ENCODE peak calls at places on chromosomes 11 and 22, in eight cellular contexts. P is fibroblast of lung, J is astrocyte, L is testis, C is sigmoid colon, Z is neural progenitor cell, X is adrenal gland, N is pancreas. R is an unnamed sample. For H3K4me1, the result is how much of the 10 kb centered on the place peaks cover.

GRCh38 chr11:110431212-110432073 is 1.7 kb downstream of the FDX1 start:
- DNase-seq in J (no peak), Z (peak), L (no peak), P (peak), C (no peak), N (no peak), X (no peak), R (peak)

GRCh38 chr22:16601437-16602223 is 9.0 kb upstream of the CCT8L2 start:
- DNase-seq in L (peak), J (no peak), X (no peak), C (no peak), Z (no peak), P (no peak), N (peak), R (no peak)

GRCh38 chr11:11313426-11313825 is 39.6 kb downstream of the CSNK2A3 start:
- DNase-seq in P (peak), N (no peak), L (no peak), C (no peak), J (peak), X (no peak), Z (no peak), R (no peak)

GRCh38 chr11:130211144-130211543 is 51.6 kb downstream of the ST14 start:
- DNase-seq in C (no peak), J (no peak), N (peak), Z (no peak), L (no peak), P (no peak), X (peak), R (no peak)

GRCh38 chr11:111730031-111730430 is 36.2 kb downstream of the PPP2R1B start:
- DNase-seq in X (no peak), P (no peak), C (no peak), L (no peak), Z (no peak), J (peak), N (no peak), R (no peak)

GRCh38 chr11:87628161-87628560 is 547.1 kb downstream of the RAB38 start:
- DNase-seq in P (no peak), L (no peak), N (no peak), C (no peak), X (no peak), Z (peak), J (no peak), R (no peak)

GRCh38 chr11:57649826-57650738 is at the start of gene YPEL4:
- DNase-seq in C (peak), Z (peak), X (peak), J (peak), L (peak), P (peak), N (no peak), R (peak)

GRCh38 chr22:49992921-49993648 is 19.5 kb downstream of the IL17REL start:
- DNase-seq in X (peak), C (peak), L (peak), N (peak), J (no peak), P (peak), Z (peak), R (peak)

GRCh38 chr11:33263549-33263948 is 6.4 kb downstream of the HIPK3 start:
- DNase-seq in Z (no peak), X (no peak), J (no peak), C (no peak), N (no peak), L (no peak), P (no peak), R (no peak)
- H3K4me1 ChIP-seq in Z (under half), X (under half), J (under half), C (under half), N (half or more), L (half or more), P (under half), R (under half)

GRCh38 chr11:119405986-119406385 is 17.0 kb downstream of the THY1 start:
- DNase-seq in J (peak), P (no peak), Z (no peak), L (no peak), N (no peak), C (no peak), X (no peak), R (no peak)
- H3K4me1 ChIP-seq in J (under half), P (under half), Z (under half), L (under half), N (under half), C (under half), X (under half), R (under half)

GRCh38 chr11:121543981-121544380 is 91.2 kb upstream of the SORL1-AS1 start:
- DNase-seq in N (no peak), J (no peak), X (no peak), Z (no peak), L (no peak), C (no peak), P (no peak), R (no peak)
- H3K4me1 ChIP-seq in N (under half), J (under half), X (under half), Z (under half), L (under half), C (under half), P (under half), R (under half)

GRCh38 chr11:12695221-12695794 is 21.1 kb downstream of the TEAD1 start:
- DNase-seq in C (no peak), Z (no peak), X (no peak), P (no peak), N (no peak), J (no peak), L (no peak), R (no peak)
- H3K4me1 ChIP-seq in C (under half), Z (half or more), X (under half), P (under half), N (under half), J (half or more), L (under half), R (under half)

R was measured in small intestine.